ENCODE peak calls at places on chromosomes 13 and 19, in six cellular contexts. X is hypothalamus; D is A172; H is HL-60; Y is activated CD4-positive, alpha-beta T cell treated with anti-CD3 and anti-CD28 coated beads, Interleukin-2, amount 10 ng/mL, durations not matched to agents 7 days and 5 days; C is ACHN. V is an unnamed sample.

GRCh38 chr19:32642771-32643170 is 32.2 kb downstream of the ANKRD27 start:
- DNase-seq in X (no peak), D (no peak), H (no peak), Y (peak; percentile 88), C (no peak), V (no peak)

GRCh38 chr13:110965038-110965754 is 50.3 kb upstream of the ANKRD10 start:
- DNase-seq in X (no peak), D (peak; percentile 100), H (peak; percentile 59), Y (peak; percentile 40), C (peak; percentile 42), V (peak; percentile 78)

GRCh38 chr19:48123907-48124675 is 13.5 kb upstream of the PLA2G4C start:
- DNase-seq in X (no peak), D (peak; percentile 76), H (no peak), Y (no peak), C (no peak), V (peak; percentile 90)

GRCh38 chr19:46841458-46842083 is 9.1 kb downstream of the AP2S1 start:
- DNase-seq in X (no peak), D (peak; percentile 58), H (no peak), Y (no peak), C (peak; percentile 65), V (peak; percentile 58)

GRCh38 chr13:97392020-97392419 is 41.9 kb upstream of the RAP2A start:
- DNase-seq in X (no peak), D (no peak), H (no peak), Y (no peak), C (no peak), V (no peak)

GRCh38 chr19:53509443-53509842 is 28.5 kb upstream of the ZNF331 start:
- DNase-seq in X (no peak), D (no peak), H (no peak), Y (no peak), C (no peak), V (no peak)

GRCh38 chr13:26325876-26326275 is 71.9 kb downstream of the CDK8 start:
- DNase-seq in X (no peak), D (no peak), H (no peak), Y (no peak), C (no peak), V (no peak)

GRCh38 chr19:41575998-41576397 is at the start of gene CEACAM21:
- DNase-seq in X (no peak), D (no peak), H (peak; percentile 59), Y (peak; percentile 80), C (no peak), V (peak; percentile 41)

GRCh38 chr19:38361633-38362075 is 12.7 kb upstream of the PSMD8 start:
- DNase-seq in X (peak; percentile 12), D (peak; percentile 72), H (no peak), Y (peak; percentile 78), C (peak; percentile 82), V (peak; percentile 94)

GRCh38 chr13:45615501-45616101 is at the start of gene ERICH6B:
- DNase-seq in X (no peak), D (no peak), H (peak; percentile 10), Y (peak; percentile 22), C (no peak), V (peak; percentile 39)

GRCh38 chr19:14516746-14517438 is 1.3 kb downstream of the DNAJB1 start:
- DNase-seq in X (no peak), D (no peak), H (no peak), Y (no peak), C (no peak), V (no peak)

GRCh38 chr19:2528543-2529173 is 52.7 kb downstream of the GADD45B start:
- DNase-seq in X (no peak), D (no peak), H (no peak), Y (no peak), C (no peak), V (no peak)

GRCh38 chr13:71606818-71607217 is 260.2 kb downstream of the DACH1 start:
- DNase-seq in X (no peak), D (no peak), H (no peak), Y (no peak), C (no peak), V (no peak)

GRCh38 chr19:13437919-13438618 is 68.2 kb downstream of the CACNA1A start:
- DNase-seq in X (no peak), D (no peak), H (no peak), Y (no peak), C (no peak), V (no peak)

GRCh38 chr13:32645854-32646253 is 59.6 kb downstream of the PDS5B start:
- DNase-seq in X (no peak), D (no peak), H (no peak), Y (peak; percentile 14), C (no peak), V (no peak)

GRCh38 chr13:95164830-95165229 is 136.4 kb downstream of the ABCC4 start:
- DNase-seq in X (no peak), D (no peak), H (no peak), Y (no peak), C (no peak), V (no peak)

GRCh38 chr13:40315416-40316064 is 350.9 kb downstream of the FOXO1 start:
- DNase-seq in X (no peak), D (peak; percentile 40), H (no peak), Y (peak; percentile 61), C (no peak), V (peak; percentile 61)

GRCh38 chr19:1276620-1277007 is 1.3 kb downstream of the FAM174C start:
- DNase-seq in X (no peak), D (no peak), H (no peak), Y (peak; percentile 47), C (no peak), V (peak; percentile 45)

GRCh38 chr19:6988257-6988656 is 33.0 kb downstream of the MBD3L2B start:
- DNase-seq in X (no peak), D (no peak), H (no peak), Y (no peak), C (no peak), V (no peak)

GRCh38 chr13:99972190-99972731 is 694 bp upstream of the ZIC5 start:
- DNase-seq in X (no peak), D (no peak), H (no peak), Y (no peak), C (no peak), V (no peak)